ENCODE peak calls at places on chromosomes 5 and 9, in seven cellular contexts. L, Y, A, Z, N, F and R are unnamed samples.

GRCh38 chr5:530001-530400 is 5.8 kb upstream of the SLC9A3 start:
- DNase-seq in N (no peak), L (no peak), Y (peak; percentile 56), Z (no peak), A (no peak), F (no peak), R (no peak)

GRCh38 chr5:87410941-87411340 is 1.8 kb downstream of the CCNH start:
- DNase-seq in L (no peak), N (no peak), A (no peak), F (no peak), Y (peak; percentile 85), Z (no peak), R (no peak)

GRCh38 chr5:35369965-35370790 is 139.9 kb upstream of the PRLR start:
- DNase-seq in Z (no peak), A (no peak), F (no peak), L (no peak), Y (peak; percentile 32), N (no peak), R (no peak)

GRCh38 chr9:109974143-109974917 is 194.3 kb downstream of the PALM2AKAP2 start:
- DNase-seq in N (no peak), Y (no peak), L (peak; percentile 21), A (no peak), Z (no peak), F (no peak), R (no peak)

GRCh38 chr9:87271696-87272477 is 225.8 kb upstream of the DAPK1 start:
- DNase-seq in L (no peak), Z (no peak), N (no peak), A (no peak), Y (no peak), F (no peak), R (no peak)

GRCh38 chr5:100647461-100648230 is 112.5 kb downstream of the FAM174A start:
- DNase-seq in L (no peak), F (peak; percentile 61), N (no peak), Z (peak; percentile 79), Y (peak; percentile 7), A (no peak), R (peak; percentile 35)

GRCh38 chr9:111916234-111916645 is 19.6 kb downstream of the UGCG start:
- DNase-seq in L (peak; percentile 21), N (no peak), A (no peak), F (no peak), Z (no peak), Y (no peak), R (peak; percentile 25)

GRCh38 chr5:124521461-124522230 is 224.8 kb downstream of the ZNF608 start:
- DNase-seq in A (no peak), F (no peak), L (no peak), Y (no peak), N (no peak), Z (no peak), R (no peak)

GRCh38 chr5:36777105-36777757 is 99.3 kb upstream of the NIPBL start:
- DNase-seq in F (peak; percentile 6), Y (peak; percentile 45), Z (peak; percentile 41), L (no peak), N (peak; percentile 47), A (no peak), R (no peak)

GRCh38 chr5:135916638-135917263 is 21.1 kb upstream of the IL9 start:
- DNase-seq in Y (no peak), F (no peak), N (no peak), Z (no peak), L (no peak), A (no peak), R (no peak)

GRCh38 chr5:176396330-176396729 is 7.8 kb downstream of the HIGD2A start:
- DNase-seq in Y (peak; percentile 69), F (no peak), A (no peak), L (no peak), Z (no peak), N (no peak), R (no peak)

GRCh38 chr5:11222169-11222568 is 461.1 kb upstream of the DAP start:
- DNase-seq in Y (no peak), A (no peak), Z (no peak), N (no peak), F (no peak), L (no peak), R (no peak)

GRCh38 chr9:114909657-114910056 is 20.7 kb downstream of the TNFSF8 start:
- DNase-seq in Z (no peak), L (no peak), A (no peak), Y (no peak), N (no peak), F (no peak), R (peak; percentile 66)